ENCODE peak calls at places on chromosomes 3 and 15, in four cellular contexts. C is K562, Q is GM12878, Z is HL-60. Y is an unnamed sample.

GRCh38 chr15:62625421-62626033 is 417.0 kb upstream of the TPM1 start:
- DNase-seq in Z (no peak), Q (no peak), C (no peak), Y (no peak)

GRCh38 chr15:31897746-31898145 is 132.6 kb upstream of the CHRNA7 start:
- DNase-seq in Q (no peak), C (no peak), Z (no peak), Y (no peak)

GRCh38 chr15:51775967-51776816 is 24.8 kb downstream of the TMOD2 start:
- DNase-seq in C (peak; percentile 77), Z (no peak), Q (peak; percentile 30), Y (peak; percentile 30)

GRCh38 chr15:86197770-86198169 is 118.1 kb downstream of the AGBL1 start:
- DNase-seq in Q (no peak), C (no peak), Z (no peak), Y (no peak)

GRCh38 chr15:62834686-62835279 is 207.8 kb upstream of the TPM1 start:
- DNase-seq in Z (no peak), C (no peak), Q (no peak), Y (no peak)

GRCh38 chr15:36682091-36682490 is 102.7 kb downstream of the CDIN1 start:
- DNase-seq in Z (no peak), C (no peak), Q (no peak), Y (no peak)

GRCh38 chr15:62138124-62138523 is 27.0 kb downstream of the C2CD4B start:
- DNase-seq in Q (no peak), Z (no peak), C (no peak), Y (no peak)

GRCh38 chr15:73870700-73871408 is 2.5 kb upstream of the TBC1D21 start:
- DNase-seq in Q (no peak), C (peak; percentile 67), Z (no peak), Y (no peak)

GRCh38 chr3:188861847-188862740 is 309.7 kb upstream of the TPRG1 start:
- DNase-seq in Q (no peak), Z (no peak), C (no peak), Y (no peak)

GRCh38 chr3:61627768-61628185 is 66.4 kb downstream of the PTPRG start:
- DNase-seq in Q (no peak), C (no peak), Z (no peak), Y (no peak)

GRCh38 chr15:48331796-48332641 is 790 bp downstream of the DUT start:
- DNase-seq in C (peak; percentile 84), Z (no peak), Q (no peak), Y (peak; percentile 64)

GRCh38 chr15:40272713-40273056 is 10.2 kb downstream of the ANKRD63 start:
- DNase-seq in Z (no peak), Q (no peak), C (no peak), Y (no peak)

GRCh38 chr3:184691397-184692131 is 20.3 kb downstream of the MAGEF1 start:
- DNase-seq in Z (no peak), C (no peak), Q (no peak), Y (no peak)

GRCh38 chr3:56421205-56421604 is 47.1 kb downstream of the ERC2 start:
- DNase-seq in Q (no peak), C (no peak), Z (no peak), Y (no peak)

GRCh38 chr3:73045391-73045790 is 16.1 kb upstream of the EBLN2 start:
- DNase-seq in Z (no peak), Q (no peak), C (no peak), Y (no peak)

GRCh38 chr3:131795382-131796085 is 239.3 kb downstream of the CPNE4 start:
- DNase-seq in C (peak; percentile 65), Q (no peak), Z (no peak), Y (no peak)

GRCh38 chr3:49316696-49317457 is 23.0 kb downstream of the USP4 start:
- DNase-seq in C (no peak), Q (no peak), Z (no peak), Y (no peak)

GRCh38 chr3:102136183-102136582 is 286.9 kb downstream of the NFKBIZ start:
- DNase-seq in Z (no peak), Q (no peak), C (no peak), Y (no peak)

GRCh38 chr15:78641876-78642275 is 866 bp upstream of the CHRNB4 start:
- DNase-seq in Q (no peak), Z (no peak), C (no peak), Y (no peak)

GRCh38 chr15:87902772-87903388 is 353.7 kb downstream of the NTRK3 start:
- DNase-seq in Z (no peak), Q (no peak), C (peak; percentile 3), Y (no peak)

GRCh38 chr3:71317749-71318458 is 265.6 kb downstream of the FOXP1 start:
- DNase-seq in C (no peak), Z (no peak), Q (no peak), Y (no peak)

GRCh38 chr15:32704343-32705076 is 13.3 kb upstream of the GREM1 start:
- DNase-seq in Z (no peak), Q (no peak), C (no peak), Y (no peak)

GRCh38 chr3:160691962-160692361 is 15.0 kb downstream of the ARL14 start:
- DNase-seq in C (no peak), Z (no peak), Q (no peak), Y (no peak)

GRCh38 chr15:36948982-36949381 is 151.4 kb downstream of the MEIS2 start:
- DNase-seq in Q (no peak), C (no peak), Z (no peak), Y (no peak)

GRCh38 chr3:177294221-177294620 is 96.9 kb upstream of the TBL1XR1 start:
- DNase-seq in Z (no peak), Q (no peak), C (peak; percentile 28), Y (no peak)

GRCh38 chr3:176919836-176920760 is 277.2 kb downstream of the TBL1XR1 start:
- DNase-seq in Z (no peak), Q (no peak), C (peak; percentile 5), Y (no peak)

GRCh38 chr3:109073116-109073515 is 44.8 kb downstream of the MORC1 start:
- DNase-seq in Z (no peak), Q (no peak), C (no peak), Y (no peak)

GRCh38 chr15:94265009-94265408 is 33.6 kb downstream of the MCTP2 start:
- DNase-seq in C (no peak), Z (no peak), Q (no peak), Y (no peak)

GRCh38 chr15:41994171-41994650 is 21.9 kb upstream of the EHD4 start:
- DNase-seq in Z (no peak), Q (no peak), C (no peak), Y (no peak)

GRCh38 chr3:106965286-106965685 is 412.0 kb upstream of the CCDC54 start:
- DNase-seq in Z (no peak), C (no peak), Q (no peak), Y (no peak)
- TF ChIP-seq SPI1 in Z (no peak), C (no peak), Q (no peak), Y (no peak)

GRCh38 chr15:38308797-38309196 is 56.2 kb downstream of the SPRED1 start:
- DNase-seq in C (no peak), Z (no peak), Q (peak; percentile 40), Y (no peak)
- TF ChIP-seq SPI1 in C (no peak), Z (no peak), Q (no peak), Y (no peak)

GRCh38 chr3:146189519-146190173 is 28.7 kb upstream of the PLOD2 start:
- DNase-seq in Q (no peak), Z (peak; percentile 7), C (peak; percentile 52), Y (peak; percentile 12)
- TF ChIP-seq SPI1 in Q (no peak), Z (no peak), C (no peak), Y (no peak)

GRCh38 chr3:113747719-113748046 is 848 bp downstream of the ATP6V1A start:
- DNase-seq in C (no peak), Q (peak; percentile 30), Z (no peak), Y (no peak)

GRCh38 chr3:113746069-113746954 is at the start of gene NAA50:
- DNase-seq in Z (peak; percentile 86), C (peak; percentile 92), Q (peak; percentile 82), Y (peak; percentile 72)

GRCh38 chr3:113744941-113745272 is 1.1 kb downstream of the NAA50 start:
- DNase-seq in Z (no peak), Q (no peak), C (no peak), Y (no peak)

GRCh38 chr3:113745273-113746068 is 578 bp downstream of the NAA50 start:
- DNase-seq in Z (peak; percentile 75), Q (peak; percentile 72), C (peak; percentile 85), Y (peak; percentile 50)

DNA sequence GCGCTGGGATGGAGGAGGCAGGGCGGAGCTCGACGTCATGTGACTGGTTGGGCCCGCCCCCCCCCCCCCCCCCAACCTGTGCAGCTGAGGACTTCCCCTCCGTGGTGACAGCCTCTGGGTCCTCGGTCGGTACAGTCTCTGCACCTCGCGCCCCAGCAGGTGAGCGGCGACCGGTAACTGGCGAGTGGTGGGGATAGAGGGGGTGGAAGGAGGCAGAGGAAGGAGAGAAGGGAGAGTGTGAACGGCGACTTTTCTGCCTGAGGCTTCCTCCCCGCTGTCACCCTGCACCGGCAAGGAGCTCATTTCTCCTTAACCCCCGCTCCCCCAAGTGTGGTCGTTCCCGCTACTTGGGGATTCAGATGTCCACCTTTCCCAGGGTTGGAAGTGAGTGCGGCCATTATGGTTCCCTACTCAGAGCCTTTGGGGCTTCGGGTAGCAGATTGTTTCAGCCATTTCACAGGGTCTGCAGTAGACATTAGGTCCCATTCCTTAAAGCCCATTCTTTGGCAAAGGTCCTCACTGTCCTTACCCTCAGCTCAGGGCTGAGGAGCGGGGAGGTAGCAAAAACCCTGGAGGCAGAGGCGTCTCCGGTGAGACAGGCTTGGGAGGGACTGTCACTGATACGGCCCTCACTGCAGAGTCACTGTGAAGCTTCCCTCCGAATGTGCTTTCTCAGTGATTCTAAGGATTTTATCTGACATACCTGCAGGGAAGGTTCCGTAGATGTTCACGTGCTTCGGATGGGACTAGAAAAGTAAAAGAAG is at the start of gene ATP6V1A:
- DNase-seq in Q (no peak), C (peak; percentile 73), Z (no peak), Y (peak; percentile 43)
- TF ChIP-seq SPI1 in Q (peak; percentile 18), C (peak; percentile 52), Z (no peak), Y (peak; percentile 33)

GRCh38 chr3:59138966-59139365 is 89.1 kb upstream of the CFAP20DC start:
- DNase-seq in Z (no peak), Q (no peak), C (no peak), Y (no peak)

GRCh38 chr3:59143447-59143846 is 93.6 kb upstream of the CFAP20DC start:
- DNase-seq in Q (no peak), C (no peak), Z (no peak), Y (no peak)

GRCh38 chr3:59142581-59142980 is 92.8 kb upstream of the CFAP20DC start:
- DNase-seq in Q (no peak), C (no peak), Z (no peak), Y (no peak)
- TF ChIP-seq SPI1 in Q (no peak), C (no peak), Z (no peak), Y (no peak)

GRCh38 chr15:29018406-29018805 is 132.6 kb downstream of the APBA2 start:
- DNase-seq in Z (no peak), C (no peak), Q (no peak), Y (no peak)
- TF ChIP-seq SPI1 in Z (no peak), C (no peak), Q (no peak), Y (no peak)

GRCh38 chr15:58498821-58499580 is 67.2 kb downstream of the LIPC start:
- DNase-seq in C (no peak), Z (no peak), Q (no peak), Y (no peak)
- TF ChIP-seq SPI1 in C (no peak), Z (no peak), Q (no peak), Y (no peak)

DNA sequence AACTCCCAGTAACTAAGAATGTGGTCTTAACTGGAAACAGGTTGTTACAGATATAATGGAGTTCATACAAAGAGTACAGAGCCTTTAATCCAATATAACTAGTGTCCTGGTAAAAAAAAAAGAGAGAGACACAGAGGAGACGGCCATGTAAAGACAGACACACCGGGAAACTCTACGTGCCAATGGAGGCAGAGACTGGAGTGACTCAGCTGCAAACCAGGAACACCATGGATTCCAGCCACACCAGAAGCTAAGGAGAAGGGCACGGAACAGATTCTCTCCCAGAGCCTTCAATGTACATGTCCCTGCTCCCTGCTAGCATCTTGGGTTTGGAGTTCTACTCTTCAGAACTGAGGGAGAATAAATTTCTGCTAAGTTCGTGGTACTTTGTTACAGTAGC is 4.5 kb downstream of the RNF168 start:
- DNase-seq in Q (no peak), Z (no peak), C (peak; percentile 40), Y (no peak)
- TF ChIP-seq SPI1 in Q (no peak), Z (no peak), C (no peak), Y (no peak)

Y was measured in GM12891.